ENCODE peak calls at places on chromosomes 5 and 9, in six cellular contexts. One of them, this sample, is unnamed.

GRCh38 chr5:36530249-36530648 is 76.2 kb upstream of the SLC1A3 start:
- DNase-seq in GM12865: no peak
- DNase-seq in stimulated activated CD8-positive, alpha-beta memory T cell treated with anti-CD3 and anti-CD28 coated beads, Interleukin-15, amount 100 ng/mL, for 24 hours: no peak
- DNase-seq in CD4-positive, alpha-beta memory T cell: no peak
- DNase-seq in A549: no peak
- DNase-seq in NCI-H510A treated with DMSO at 0.1 percent for 48 hours: no peak
- DNase-seq in this sample: no peak

GRCh38 chr5:87588316-87588715 is 175.6 kb upstream of the CCNH start:
- DNase-seq in GM12865: no peak
- DNase-seq in stimulated activated CD8-positive, alpha-beta memory T cell treated with anti-CD3 and anti-CD28 coated beads, Interleukin-15, amount 100 ng/mL, for 24 hours: no peak
- DNase-seq in CD4-positive, alpha-beta memory T cell: no peak
- DNase-seq in A549: no peak
- DNase-seq in NCI-H510A treated with DMSO at 0.1 percent for 48 hours: no peak
- DNase-seq in this sample: no peak

GRCh38 chr5:177085985-177086917 is at the start of gene FGFR4:
- DNase-seq in GM12865: peak; percentile 72
- DNase-seq in stimulated activated CD8-positive, alpha-beta memory T cell treated with anti-CD3 and anti-CD28 coated beads, Interleukin-15, amount 100 ng/mL, for 24 hours: peak; percentile 39
- DNase-seq in CD4-positive, alpha-beta memory T cell: peak; percentile 64
- DNase-seq in A549: peak; percentile 79
- DNase-seq in NCI-H510A treated with DMSO at 0.1 percent for 48 hours: no peak
- DNase-seq in this sample: no peak

GRCh38 chr5:82405618-82406199 is 127.6 kb upstream of the RPS23 start:
- DNase-seq in GM12865: no peak
- DNase-seq in stimulated activated CD8-positive, alpha-beta memory T cell treated with anti-CD3 and anti-CD28 coated beads, Interleukin-15, amount 100 ng/mL, for 24 hours: no peak
- DNase-seq in CD4-positive, alpha-beta memory T cell: no peak
- DNase-seq in A549: no peak
- DNase-seq in NCI-H510A treated with DMSO at 0.1 percent for 48 hours: peak; percentile 38
- DNase-seq in this sample: no peak

GRCh38 chr9:112091805-112092204 is 83.3 kb downstream of the SUSD1 start:
- DNase-seq in GM12865: no peak
- DNase-seq in stimulated activated CD8-positive, alpha-beta memory T cell treated with anti-CD3 and anti-CD28 coated beads, Interleukin-15, amount 100 ng/mL, for 24 hours: no peak
- DNase-seq in CD4-positive, alpha-beta memory T cell: no peak
- DNase-seq in A549: no peak
- DNase-seq in NCI-H510A treated with DMSO at 0.1 percent for 48 hours: no peak
- DNase-seq in this sample: no peak

GRCh38 chr5:157029457-157029856 is 29.5 kb downstream of the HAVCR1 start:
- DNase-seq in GM12865: peak; percentile 26
- DNase-seq in stimulated activated CD8-positive, alpha-beta memory T cell treated with anti-CD3 and anti-CD28 coated beads, Interleukin-15, amount 100 ng/mL, for 24 hours: no peak
- DNase-seq in CD4-positive, alpha-beta memory T cell: no peak
- DNase-seq in A549: no peak
- DNase-seq in NCI-H510A treated with DMSO at 0.1 percent for 48 hours: no peak
- DNase-seq in this sample: no peak

GRCh38 chr9:17531642-17532254 is 47.1 kb upstream of the SH3GL2 start:
- DNase-seq in GM12865: peak; percentile 50
- DNase-seq in stimulated activated CD8-positive, alpha-beta memory T cell treated with anti-CD3 and anti-CD28 coated beads, Interleukin-15, amount 100 ng/mL, for 24 hours: no peak
- DNase-seq in CD4-positive, alpha-beta memory T cell: no peak
- DNase-seq in A549: peak; percentile 38
- DNase-seq in NCI-H510A treated with DMSO at 0.1 percent for 48 hours: peak; percentile 11
- DNase-seq in this sample: peak; percentile 51

GRCh38 chr9:27353405-27354229 is 56.7 kb upstream of the EQTN start:
- DNase-seq in GM12865: peak; percentile 64
- DNase-seq in stimulated activated CD8-positive, alpha-beta memory T cell treated with anti-CD3 and anti-CD28 coated beads, Interleukin-15, amount 100 ng/mL, for 24 hours: no peak
- DNase-seq in CD4-positive, alpha-beta memory T cell: no peak
- DNase-seq in A549: no peak
- DNase-seq in NCI-H510A treated with DMSO at 0.1 percent for 48 hours: no peak
- DNase-seq in this sample: no peak

GRCh38 chr5:9196403-9197224 is 349.3 kb downstream of the SEMA5A start:
- DNase-seq in GM12865: no peak
- DNase-seq in stimulated activated CD8-positive, alpha-beta memory T cell treated with anti-CD3 and anti-CD28 coated beads, Interleukin-15, amount 100 ng/mL, for 24 hours: no peak
- DNase-seq in CD4-positive, alpha-beta memory T cell: no peak
- DNase-seq in A549: no peak
- DNase-seq in NCI-H510A treated with DMSO at 0.1 percent for 48 hours: no peak
- DNase-seq in this sample: no peak

GRCh38 chr5:39943811-39944210 is 519.0 kb upstream of the DAB2 start:
- DNase-seq in GM12865: no peak
- DNase-seq in stimulated activated CD8-positive, alpha-beta memory T cell treated with anti-CD3 and anti-CD28 coated beads, Interleukin-15, amount 100 ng/mL, for 24 hours: no peak
- DNase-seq in CD4-positive, alpha-beta memory T cell: no peak
- DNase-seq in A549: no peak
- DNase-seq in NCI-H510A treated with DMSO at 0.1 percent for 48 hours: no peak
- DNase-seq in this sample: no peak

GRCh38 chr5:90529234-90529938 is at the start of gene LYSMD3:
- DNase-seq in GM12865: peak; percentile 99
- DNase-seq in stimulated activated CD8-positive, alpha-beta memory T cell treated with anti-CD3 and anti-CD28 coated beads, Interleukin-15, amount 100 ng/mL, for 24 hours: peak; percentile 91
- DNase-seq in CD4-positive, alpha-beta memory T cell: peak; percentile 97
- DNase-seq in A549: peak; percentile 89
- DNase-seq in NCI-H510A treated with DMSO at 0.1 percent for 48 hours: peak; percentile 75
- DNase-seq in this sample: peak; percentile 96

GRCh38 chr5:79235578-79236363 is at the start of gene JMY:
- DNase-seq in GM12865: peak; percentile 92
- DNase-seq in stimulated activated CD8-positive, alpha-beta memory T cell treated with anti-CD3 and anti-CD28 coated beads, Interleukin-15, amount 100 ng/mL, for 24 hours: peak; percentile 73
- DNase-seq in CD4-positive, alpha-beta memory T cell: peak; percentile 90
- DNase-seq in A549: peak; percentile 82
- DNase-seq in NCI-H510A treated with DMSO at 0.1 percent for 48 hours: peak; percentile 52
- DNase-seq in this sample: peak; percentile 83

GRCh38 chr5:178230879-178231735 is 1.5 kb downstream of the PHYKPL start:
- DNase-seq in GM12865: no peak
- DNase-seq in stimulated activated CD8-positive, alpha-beta memory T cell treated with anti-CD3 and anti-CD28 coated beads, Interleukin-15, amount 100 ng/mL, for 24 hours: no peak
- DNase-seq in CD4-positive, alpha-beta memory T cell: no peak
- DNase-seq in A549: no peak
- DNase-seq in NCI-H510A treated with DMSO at 0.1 percent for 48 hours: no peak
- DNase-seq in this sample: no peak

GRCh38 chr5:94693043-94693822 is 74.8 kb downstream of the SLF1 start:
- DNase-seq in GM12865: peak; percentile 36
- DNase-seq in stimulated activated CD8-positive, alpha-beta memory T cell treated with anti-CD3 and anti-CD28 coated beads, Interleukin-15, amount 100 ng/mL, for 24 hours: no peak
- DNase-seq in CD4-positive, alpha-beta memory T cell: no peak
- DNase-seq in A549: no peak
- DNase-seq in NCI-H510A treated with DMSO at 0.1 percent for 48 hours: peak; percentile 28
- DNase-seq in this sample: no peak

GRCh38 chr5:94021246-94021645 is 279.8 kb upstream of the POU5F2 start:
- DNase-seq in GM12865: no peak
- DNase-seq in stimulated activated CD8-positive, alpha-beta memory T cell treated with anti-CD3 and anti-CD28 coated beads, Interleukin-15, amount 100 ng/mL, for 24 hours: no peak
- DNase-seq in CD4-positive, alpha-beta memory T cell: no peak
- DNase-seq in A549: peak; percentile 64
- DNase-seq in NCI-H510A treated with DMSO at 0.1 percent for 48 hours: peak; percentile 36
- DNase-seq in this sample: no peak

GRCh38 chr5:158660726-158661125 is 439.0 kb downstream of the EBF1 start:
- DNase-seq in GM12865: no peak
- DNase-seq in stimulated activated CD8-positive, alpha-beta memory T cell treated with anti-CD3 and anti-CD28 coated beads, Interleukin-15, amount 100 ng/mL, for 24 hours: no peak
- DNase-seq in CD4-positive, alpha-beta memory T cell: no peak
- DNase-seq in A549: no peak
- DNase-seq in NCI-H510A treated with DMSO at 0.1 percent for 48 hours: no peak
- DNase-seq in this sample: no peak

GRCh38 chr9:100379862-100380261 is 27.1 kb upstream of the TEX10 start:
- DNase-seq in GM12865: no peak
- DNase-seq in stimulated activated CD8-positive, alpha-beta memory T cell treated with anti-CD3 and anti-CD28 coated beads, Interleukin-15, amount 100 ng/mL, for 24 hours: no peak
- DNase-seq in CD4-positive, alpha-beta memory T cell: no peak
- DNase-seq in A549: peak; percentile 13
- DNase-seq in NCI-H510A treated with DMSO at 0.1 percent for 48 hours: no peak
- DNase-seq in this sample: no peak

GRCh38 chr5:172858990-172859811 is 25.1 kb downstream of the ERGIC1 start:
- DNase-seq in GM12865: no peak
- DNase-seq in stimulated activated CD8-positive, alpha-beta memory T cell treated with anti-CD3 and anti-CD28 coated beads, Interleukin-15, amount 100 ng/mL, for 24 hours: no peak
- DNase-seq in CD4-positive, alpha-beta memory T cell: no peak
- DNase-seq in A549: peak; percentile 55
- DNase-seq in NCI-H510A treated with DMSO at 0.1 percent for 48 hours: no peak
- DNase-seq in this sample: no peak

GRCh38 chr9:135662758-135663450 is at the start of gene LCN9:
- DNase-seq in GM12865: no peak
- DNase-seq in stimulated activated CD8-positive, alpha-beta memory T cell treated with anti-CD3 and anti-CD28 coated beads, Interleukin-15, amount 100 ng/mL, for 24 hours: no peak
- DNase-seq in CD4-positive, alpha-beta memory T cell: no peak
- DNase-seq in A549: no peak
- DNase-seq in NCI-H510A treated with DMSO at 0.1 percent for 48 hours: no peak
- DNase-seq in this sample: no peak

GRCh38 chr9:123773783-123774182 is 156.1 kb downstream of the DENND1A start:
- DNase-seq in GM12865: no peak
- DNase-seq in stimulated activated CD8-positive, alpha-beta memory T cell treated with anti-CD3 and anti-CD28 coated beads, Interleukin-15, amount 100 ng/mL, for 24 hours: no peak
- DNase-seq in CD4-positive, alpha-beta memory T cell: no peak
- DNase-seq in A549: no peak
- DNase-seq in NCI-H510A treated with DMSO at 0.1 percent for 48 hours: no peak
- DNase-seq in this sample: no peak

GRCh38 chr5:157177935-157178334 is 2.7 kb upstream of the ITK start:
- DNase-seq in GM12865: no peak
- DNase-seq in stimulated activated CD8-positive, alpha-beta memory T cell treated with anti-CD3 and anti-CD28 coated beads, Interleukin-15, amount 100 ng/mL, for 24 hours: no peak
- DNase-seq in CD4-positive, alpha-beta memory T cell: peak; percentile 42
- DNase-seq in A549: no peak
- DNase-seq in NCI-H510A treated with DMSO at 0.1 percent for 48 hours: no peak
- DNase-seq in this sample: no peak

GRCh38 chr9:3329361-3329760 is 196.4 kb downstream of the RFX3 start:
- DNase-seq in GM12865: no peak
- DNase-seq in stimulated activated CD8-positive, alpha-beta memory T cell treated with anti-CD3 and anti-CD28 coated beads, Interleukin-15, amount 100 ng/mL, for 24 hours: no peak
- DNase-seq in CD4-positive, alpha-beta memory T cell: no peak
- DNase-seq in A549: no peak
- DNase-seq in NCI-H510A treated with DMSO at 0.1 percent for 48 hours: no peak
- DNase-seq in this sample: no peak

This sample was measured in DND-41.